ENCODE peak calls at places on chromosomes 11 and 22, in eight cellular contexts. L is body of pancreas, G is A549, U is stomach, R is epithelial cell of esophagus, C is cardiac muscle cell, P is thoracic aorta, Q is fibroblast of the aortic adventitia. E is an unnamed sample.

GRCh38 chr22:27435839-27436581 is 365.5 kb downstream of the MN1 start:
- DNase-seq in L (no peak), G (no peak), U (no peak), R (peak; percentile 43), C (peak; percentile 86), P (no peak), Q (peak; percentile 78), E (no peak)

GRCh38 chr22:20166703-20167102 is 15.8 kb upstream of the CCDC188 start:
- DNase-seq in L (no peak), G (no peak), U (no peak), R (no peak), C (no peak), P (no peak), Q (no peak), E (no peak)

GRCh38 chr22:19643448-19644313 is 70.6 kb upstream of the SEPTIN5 start:
- DNase-seq in L (no peak), G (no peak), U (no peak), R (no peak), C (peak; percentile 13), P (no peak), Q (peak; percentile 27), E (no peak)

GRCh38 chr22:30266445-30267381 is at the start of gene OSM:
- DNase-seq in L (no peak), G (no peak), U (peak; percentile 70), R (no peak), C (no peak), P (no peak), Q (no peak), E (no peak)

GRCh38 chr11:36500315-36500721 is 9.8 kb downstream of the TRAF6 start:
- DNase-seq in L (no peak), G (peak; percentile 10), U (no peak), R (peak; percentile 83), C (peak; percentile 88), P (peak; percentile 21), Q (peak; percentile 89), E (no peak)

GRCh38 chr11:111761056-111761455 is 5.1 kb downstream of the PPP2R1B start:
- DNase-seq in L (peak; percentile 50), G (no peak), U (no peak), R (no peak), C (no peak), P (no peak), Q (no peak), E (no peak)

GRCh38 chr22:26949193-26949592 is 291.8 kb downstream of the MIAT start:
- DNase-seq in L (peak; percentile 14), G (no peak), U (no peak), R (peak; percentile 24), C (peak; percentile 50), P (no peak), Q (peak; percentile 32), E (no peak)

GRCh38 chr22:47883757-47884156 is 1121.3 kb downstream of the TBC1D22A start:
- DNase-seq in L (no peak), G (no peak), U (no peak), R (no peak), C (no peak), P (no peak), Q (no peak), E (no peak)

GRCh38 chr11:1469911-1470680 is 16.5 kb downstream of the MOB2 start:
- DNase-seq in L (no peak), G (no peak), U (no peak), R (no peak), C (no peak), P (no peak), Q (no peak), E (no peak)

GRCh38 chr11:104443387-104443786 is 279.4 kb upstream of the PDGFD start:
- DNase-seq in L (no peak), G (no peak), U (no peak), R (peak; percentile 43), C (peak; percentile 25), P (no peak), Q (peak; percentile 42), E (peak; percentile 61)

GRCh38 chr22:41367680-41368542 is 13.8 kb upstream of the TEF start:
- DNase-seq in L (peak; percentile 63), G (no peak), U (peak; percentile 49), R (peak; percentile 28), C (peak; percentile 62), P (no peak), Q (peak; percentile 67), E (no peak)

GRCh38 chr11:100273066-100273815 is 413.8 kb upstream of the ARHGAP42 start:
- DNase-seq in L (no peak), G (no peak), U (no peak), R (no peak), C (no peak), P (no peak), Q (no peak), E (no peak)

GRCh38 chr22:17707526-17707925 is 66.7 kb downstream of the BID start:
- DNase-seq in L (no peak), G (no peak), U (no peak), R (no peak), C (peak; percentile 27), P (no peak), Q (peak; percentile 54), E (no peak)

GRCh38 chr11:70530629-70531185 is 132.4 kb downstream of the CTTN start:
- DNase-seq in L (no peak), G (no peak), U (no peak), R (no peak), C (no peak), P (no peak), Q (no peak), E (no peak)

GRCh38 chr22:46596819-46597218 is 23.4 kb upstream of the GRAMD4 start:
- DNase-seq in L (peak; percentile 92), G (no peak), U (peak; percentile 97), R (peak; percentile 88), C (no peak), P (no peak), Q (no peak), E (peak; percentile 97)

GRCh38 chr11:1909524-1909923 is 10.0 kb upstream of the TNNT3 start:
- DNase-seq in L (no peak), G (no peak), U (no peak), R (no peak), C (no peak), P (no peak), Q (no peak), E (no peak)

GRCh38 chr22:24592144-24592845 is 578 bp downstream of the LRRC75B start:
- DNase-seq in L (no peak), G (no peak), U (no peak), R (no peak), C (peak; percentile 28), P (no peak), Q (peak; percentile 23), E (no peak)

GRCh38 chr22:42615092-42615859 is 593 bp upstream of the POLDIP3 start:
- DNase-seq in L (peak; percentile 88), G (peak; percentile 87), U (peak; percentile 90), R (peak; percentile 95), C (peak; percentile 99), P (peak; percentile 73), Q (peak; percentile 98), E (peak; percentile 85)

GRCh38 chr22:35303029-35303624 is 3.4 kb downstream of the TOM1 start:
- DNase-seq in L (no peak), G (no peak), U (no peak), R (no peak), C (no peak), P (no peak), Q (no peak), E (no peak)

GRCh38 chr22:35305525-35306070 is 5.9 kb downstream of the TOM1 start:
- DNase-seq in L (no peak), G (no peak), U (no peak), R (no peak), C (no peak), P (no peak), Q (no peak), E (no peak)

GRCh38 chr22:35299717-35300497 is at the start of gene TOM1:
- DNase-seq in L (peak; percentile 98), G (peak; percentile 94), U (peak; percentile 98), R (peak; percentile 99), C (peak; percentile 99), P (peak; percentile 93), Q (peak; percentile 100), E (peak; percentile 94)

GRCh38 chr22:35299217-35299716 is 427 bp upstream of the TOM1 start:
- DNase-seq in L (no peak), G (no peak), U (no peak), R (peak; percentile 16), C (peak; percentile 36), P (no peak), Q (peak; percentile 28), E (no peak)

GRCh38 chr22:35301370-35301874 is 1.7 kb downstream of the TOM1 start:
- DNase-seq in L (no peak), G (peak; percentile 44), U (no peak), R (peak; percentile 97), C (peak; percentile 99), P (no peak), Q (peak; percentile 94), E (no peak)
- TF ChIP-seq CTCF in L (no peak), G (no peak), U (no peak), R (no peak), C (no peak), P (no peak), Q (no peak), E (no peak)

DNA sequence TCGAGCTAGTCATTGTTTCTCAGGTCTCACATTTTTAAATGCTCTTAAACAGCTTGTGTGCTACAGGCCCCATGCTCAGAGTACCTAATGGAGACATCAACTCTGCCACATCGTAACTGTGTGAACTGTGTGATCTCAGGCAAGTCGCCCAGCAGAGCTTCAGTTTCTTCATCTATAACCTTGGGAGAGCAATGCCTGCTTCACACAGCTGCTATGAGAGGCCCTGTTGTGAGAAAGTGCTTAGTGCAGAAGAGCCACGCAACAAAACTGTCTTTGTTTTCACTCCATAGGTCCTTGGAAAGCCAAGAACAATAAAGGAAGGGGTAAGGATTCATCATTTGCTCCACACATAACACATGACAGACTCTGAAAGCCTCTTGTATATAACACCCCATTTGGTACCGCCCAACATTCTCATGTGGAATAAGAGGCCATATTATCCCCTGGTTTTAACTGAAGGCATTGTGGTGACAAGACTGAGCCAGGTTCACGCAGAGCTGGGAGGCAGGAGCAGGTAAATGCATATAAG is 231.9 kb upstream of the ISX start:
- DNase-seq in L (no peak), G (no peak), U (no peak), R (no peak), C (no peak), P (no peak), Q (no peak), E (no peak)
- H3K4me3 ChIP-seq in L (no peak overlapping the region), G (no peak overlapping the region), U (no peak overlapping the region), R (no peak overlapping the region), C (no peak overlapping the region), P (no peak overlapping the region), Q (no peak overlapping the region), E (no peak overlapping the region)

DNA sequence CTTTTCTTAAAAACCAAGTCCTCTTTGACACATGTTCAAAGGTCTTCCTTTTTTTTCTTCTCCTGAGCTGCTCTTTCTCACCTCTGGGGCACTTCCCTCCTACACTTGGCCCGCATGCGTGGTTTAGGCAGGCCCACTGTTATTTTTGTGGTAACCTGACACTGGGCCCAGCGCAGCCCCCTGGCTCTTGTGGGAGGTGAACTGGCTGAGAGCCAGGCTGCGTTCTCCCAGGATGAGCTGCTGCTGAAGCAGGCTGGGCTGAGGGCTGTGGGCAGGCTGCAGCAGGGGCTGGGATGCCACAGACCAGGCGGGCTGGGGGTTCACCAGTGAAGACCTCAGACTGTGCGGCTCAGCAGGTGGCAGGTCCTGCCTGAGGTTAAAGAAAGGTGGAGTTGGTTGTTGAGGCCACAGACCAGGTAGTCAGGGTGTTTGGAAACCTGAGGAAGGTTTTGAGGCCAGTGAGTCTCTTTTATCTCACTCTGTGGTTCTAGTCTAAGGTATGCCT is 72.4 kb downstream of the TEAD1 start:
- DNase-seq in L (peak; percentile 17), G (no peak), U (no peak), R (peak; percentile 81), C (peak; percentile 93), P (no peak), Q (peak; percentile 78), E (no peak)
- TF ChIP-seq CTCF in L (no peak), G (no peak), U (no peak), R (no peak), C (no peak), P (no peak), Q (no peak), E (no peak)

GRCh38 chr11:117992136-117992535 is 5.9 kb downstream of the IL10RA start:
- DNase-seq in L (no peak), G (no peak), U (no peak), R (no peak), C (no peak), P (no peak), Q (no peak), E (no peak)
- H3K4me3 ChIP-seq in L (no peak overlapping the region), G (no peak overlapping the region), U (no peak overlapping the region), R (no peak overlapping the region), C (no peak overlapping the region), P (peak overlapping the region; percentile 53), Q (no peak overlapping the region), E (no peak overlapping the region)

E was measured in LNCaP clone FGC.